ENCODE peak calls at places on chromosomes 3 and 15, in four cellular contexts. B, O, A and H are unnamed samples. For H3K4me1, the result is how much of the 10 kb centered on the place peaks cover.

GRCh38 chr3:197807969-197808587 is 17.0 kb downstream of the LRCH3 start:
- DNase-seq in A (peak), B (peak), O (no peak), H (no peak)

GRCh38 chr3:112813016-112813415 is 33.6 kb downstream of the CD200R1L start:
- DNase-seq in A (peak), O (no peak), B (peak), H (no peak)

GRCh38 chr3:165855581-165855980 is 18.4 kb upstream of the BCHE start:
- DNase-seq in O (no peak), B (peak), A (peak), H (no peak)

GRCh38 chr15:68576253-68577236 is 2.2 kb upstream of the CORO2B start:
- DNase-seq in O (no peak), B (no peak), A (no peak), H (no peak)

GRCh38 chr3:120113128-120114116 is 19.2 kb upstream of the GSK3B start:
- DNase-seq in O (no peak), B (peak), A (peak), H (peak)

GRCh38 chr3:94036909-94037507 is 8.6 kb upstream of the STX19 start:
- DNase-seq in O (peak), A (peak), B (peak), H (peak)

GRCh38 chr3:184981071-184981470 is 169.1 kb downstream of the VPS8 start:
- DNase-seq in A (no peak), O (no peak), B (no peak), H (no peak)

GRCh38 chr3:157347577-157348303 is 88.9 kb upstream of the PTX3 start:
- DNase-seq in O (peak), A (peak), B (no peak), H (no peak)

GRCh38 chr3:81622395-81622794 is 139.1 kb downstream of the GBE1 start:
- DNase-seq in B (peak), O (no peak), A (peak), H (no peak)

GRCh38 chr3:4474683-4475490 is 7.8 kb upstream of the SUMF1 start:
- DNase-seq in O (peak), B (peak), A (peak), H (no peak)

DNA sequence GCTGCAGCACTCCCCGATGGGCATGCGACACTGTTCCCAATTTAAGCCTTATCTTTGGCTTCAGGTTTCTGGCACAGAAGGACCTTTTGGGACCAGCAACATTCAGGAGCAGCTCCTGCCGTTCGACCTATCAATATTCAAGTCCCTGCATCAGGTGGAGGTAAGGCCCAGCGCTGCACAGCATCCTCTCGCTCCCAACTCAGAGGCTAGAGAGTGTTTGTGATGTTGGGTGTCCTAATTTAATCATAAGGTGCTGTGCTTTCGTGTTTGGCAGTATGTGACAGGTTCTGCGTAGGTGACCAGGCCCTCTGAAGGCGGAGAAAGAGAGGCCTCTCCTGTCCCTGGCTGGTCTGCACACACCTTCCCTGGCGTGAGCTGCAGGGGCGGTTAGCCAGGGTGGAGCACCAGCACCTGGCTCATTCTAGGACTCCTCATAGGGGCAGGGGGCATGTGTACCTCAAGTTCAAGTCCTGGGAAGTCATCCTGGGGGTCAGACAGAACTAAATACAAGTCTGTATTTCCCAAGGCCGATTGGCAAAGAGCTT is 16.9 kb downstream of the NISCH start:
- DNase-seq in B (no peak), A (no peak), O (no peak), H (no peak)
- H3K4me1 ChIP-seq in B (under half), A (under half), O (under half), H (under half)

GRCh38 chr15:39154776-39155175 is 426.1 kb upstream of the THBS1 start:
- DNase-seq in A (no peak), B (no peak), O (no peak), H (no peak)
- H3K4me1 ChIP-seq in A (under half), B (under half), O (under half), H (under half)

DNA sequence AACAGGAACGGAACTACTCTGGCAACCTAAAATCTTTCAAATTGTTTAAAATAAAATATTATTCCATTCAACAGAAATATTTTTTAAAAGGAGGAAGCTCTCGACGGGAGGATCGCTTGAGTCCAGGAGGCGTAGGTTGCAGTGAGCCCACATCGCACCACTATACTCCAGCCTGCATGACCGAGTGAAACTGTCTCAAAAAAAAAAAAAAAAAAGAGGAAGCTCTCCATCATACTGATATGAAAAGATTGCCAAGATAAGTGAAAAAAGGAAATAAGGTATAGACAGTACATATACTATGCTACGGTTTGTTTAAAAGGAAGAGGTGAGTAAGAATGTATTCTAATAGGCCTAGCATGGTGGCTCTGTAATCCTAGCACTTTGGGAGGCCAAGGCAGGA is 3.6 kb downstream of the RAD18 start:
- DNase-seq in A (no peak), B (no peak), O (no peak), H (no peak)
- H3K4me1 ChIP-seq in A (under half), B (under half), O (under half), H (under half)

GRCh38 chr15:90036343-90036742 is 35.2 kb downstream of the ZNF710 start:
- DNase-seq in B (no peak), A (no peak), O (no peak), H (no peak)
- H3K4me1 ChIP-seq in B (under half), A (under half), O (under half), H (under half)

DNA sequence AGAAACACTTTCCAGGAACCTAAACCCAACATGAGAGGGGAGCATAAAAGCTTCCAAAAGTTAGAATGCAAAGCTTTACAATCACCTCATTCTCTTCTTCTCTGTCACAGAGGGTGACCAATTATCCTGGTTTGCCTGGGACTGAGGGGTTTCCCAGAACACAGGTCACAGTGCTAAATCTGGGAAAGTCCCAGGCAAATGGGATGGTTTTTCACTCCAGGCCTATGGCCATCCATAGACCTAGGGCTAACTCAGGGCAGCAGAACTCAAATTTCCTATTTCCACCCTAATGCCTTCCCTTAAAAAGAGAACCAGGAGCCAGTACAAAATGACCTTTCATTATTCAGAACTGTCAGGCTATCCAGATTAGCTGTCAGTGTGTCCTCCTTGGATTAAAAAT is 77.0 kb downstream of the TM4SF4 start:
- DNase-seq in B (no peak), A (no peak), O (no peak), H (no peak)
- H3K4me1 ChIP-seq in B (half or more), A (half or more), O (under half), H (half or more)